ENCODE peak calls at places on chromosomes 16 and 17, in nine cellular contexts. T is T-cell; K is activated CD8-positive, alpha-beta T cell treated with anti-CD3 and anti-CD28 coated beads for 36 hours; M is right lobe of liver; S is GM23338; I is HT1080; L is activated T-cell treated with anti-CD3 and anti-CD28 coated beads, Interleukin-2, amount 50 U/mL, for 72 hours; O is activated CD4-positive, alpha-beta T cell treated with anti-CD3 and anti-CD28 coated beads, Interleukin-2, amount 10 ng/mL, durations not matched to agents 24 days and 14 days; C is H54. Q is an unnamed sample.

GRCh38 chr16:85461814-85462404 is 151.2 kb upstream of the GSE1 start:
- DNase-seq in T (no peak), K (peak), M (no peak), S (peak), I (no peak), L (no peak), O (no peak), C (peak), Q (no peak)

GRCh38 chr16:47043200-47043599 is 69.7 kb upstream of the DNAJA2 start:
- DNase-seq in T (no peak), K (no peak), M (no peak), S (no peak), I (no peak), L (no peak), O (no peak), C (no peak), Q (no peak)

GRCh38 chr16:22955461-22956145 is 141.6 kb downstream of the HS3ST2 start:
- DNase-seq in T (no peak), K (no peak), M (no peak), S (no peak), I (no peak), L (no peak), O (no peak), C (no peak), Q (no peak)

GRCh38 chr17:81152288-81152848 is 12.9 kb upstream of the PVALEF start:
- DNase-seq in T (no peak), K (no peak), M (no peak), S (no peak), I (peak), L (no peak), O (no peak), C (no peak), Q (no peak)

GRCh38 chr16:1159973-1160772 is 7.3 kb downstream of the CACNA1H start:
- DNase-seq in T (no peak), K (no peak), M (peak), S (no peak), I (no peak), L (no peak), O (no peak), C (no peak), Q (no peak)

GRCh38 chr17:82031885-82032627 is 578 bp downstream of the RAC3 start:
- DNase-seq in T (no peak), K (peak), M (no peak), S (peak), I (no peak), L (peak), O (peak), C (no peak), Q (peak)

GRCh38 chr16:10886739-10887269 is 9.8 kb downstream of the CIITA start:
- DNase-seq in T (no peak), K (no peak), M (no peak), S (no peak), I (no peak), L (no peak), O (no peak), C (no peak), Q (no peak)

GRCh38 chr17:31573047-31573446 is 181.6 kb downstream of the RAB11FIP4 start:
- DNase-seq in T (no peak), K (no peak), M (no peak), S (no peak), I (no peak), L (no peak), O (no peak), C (no peak), Q (no peak)

GRCh38 chr17:78257810-78258322 is 26.4 kb downstream of the TMEM235 start:
- DNase-seq in T (peak), K (peak), M (no peak), S (no peak), I (no peak), L (peak), O (peak), C (no peak), Q (no peak)

GRCh38 chr16:6124136-6124535 is 1026.5 kb upstream of the EEF2KMT start:
- DNase-seq in T (no peak), K (no peak), M (no peak), S (no peak), I (no peak), L (no peak), O (no peak), C (no peak), Q (no peak)

GRCh38 chr16:27767081-27767480 is 217.1 kb downstream of the KATNIP start:
- DNase-seq in T (no peak), K (no peak), M (no peak), S (no peak), I (no peak), L (no peak), O (no peak), C (no peak), Q (no peak)